ENCODE peak calls at places on chromosome 2, in five cellular contexts. H, P, B, O and A are unnamed samples.

GRCh38 chr2:226213717-226214116 is 585.9 kb downstream of the IRS1 start:
- DNase-seq in H (peak), O (no peak), P (no peak), B (no peak), A (no peak)

GRCh38 chr2:207632575-207633492 is 7.6 kb upstream of the METTL21A start:
- DNase-seq in B (no peak), H (peak), P (peak), O (no peak), A (no peak)

GRCh38 chr2:16773080-16773713 is 107.6 kb upstream of the CYRIA start:
- DNase-seq in P (peak), H (peak), B (no peak), O (no peak), A (no peak)

GRCh38 chr2:30030361-30030760 is 109.0 kb upstream of the ALK start:
- DNase-seq in P (peak), H (no peak), B (no peak), O (no peak), A (no peak)

GRCh38 chr2:136764397-136765255 is 719 bp upstream of the THSD7B start:
- DNase-seq in P (no peak), B (no peak), H (no peak), O (no peak), A (no peak)

GRCh38 chr2:96145028-96145939 is at the start of gene DUSP2:
- DNase-seq in B (peak), O (peak), H (peak), P (peak), A (peak)

GRCh38 chr2:164826293-164827243 is 15.1 kb downstream of the COBLL1 start:
- DNase-seq in B (peak), O (no peak), H (peak), P (peak), A (peak)

GRCh38 chr2:111022630-111023029 is 98.1 kb upstream of the BCL2L11 start:
- DNase-seq in P (no peak), H (no peak), B (no peak), O (no peak), A (no peak)

GRCh38 chr2:222249444-222249843 is 49.4 kb downstream of the PAX3 start:
- DNase-seq in H (no peak), O (no peak), P (no peak), B (no peak), A (no peak)

GRCh38 chr2:164882276-164882675 is 40.7 kb upstream of the COBLL1 start:
- DNase-seq in P (no peak), O (no peak), B (no peak), H (peak), A (no peak)

GRCh38 chr2:7661532-7661931 is 744.3 kb downstream of the RNF144A start:
- DNase-seq in P (no peak), B (no peak), H (no peak), O (no peak), A (no peak)

GRCh38 chr2:170255971-170256370 is 78.0 kb downstream of the MYO3B start:
- DNase-seq in B (no peak), O (no peak), H (peak), P (peak), A (no peak)

GRCh38 chr2:171317492-171318125 is 116.2 kb downstream of the METTL8 start:
- DNase-seq in H (peak), P (no peak), O (no peak), B (no peak), A (no peak)

GRCh38 chr2:199228887-199229819 is 228.6 kb downstream of the SATB2 start:
- DNase-seq in B (no peak), H (peak), O (no peak), P (peak), A (no peak)

GRCh38 chr2:218020966-218021535 is 18.3 kb upstream of the TNS1 start:
- DNase-seq in P (no peak), B (no peak), O (no peak), H (no peak), A (no peak)

GRCh38 chr2:30410217-30410616 is 36.8 kb upstream of the LCLAT1 start:
- DNase-seq in H (peak), O (no peak), B (no peak), P (peak), A (no peak)

GRCh38 chr2:231672617-231673347 is 35.5 kb upstream of the PTMA start:
- DNase-seq in B (peak), H (peak), P (peak), O (no peak), A (no peak)

GRCh38 chr2:119229716-119230115 is 6.1 kb downstream of the STEAP3 start:
- DNase-seq in O (no peak), B (no peak), H (no peak), P (no peak), A (no peak)

GRCh38 chr2:1556776-1557466 is 143.7 kb downstream of the TPO start:
- DNase-seq in H (peak), O (no peak), P (no peak), B (no peak), A (no peak)

GRCh38 chr2:46315103-46315890 is 18.1 kb downstream of the EPAS1 start:
- DNase-seq in P (peak), H (peak), O (no peak), B (peak), A (peak)

GRCh38 chr2:38702413-38702812 is 36.5 kb downstream of the GALM start:
- DNase-seq in H (peak), P (no peak), B (no peak), O (no peak), A (no peak)

GRCh38 chr2:175449616-175450015 is 268.1 kb upstream of the ATP5MC3 start:
- DNase-seq in B (no peak), H (no peak), P (no peak), O (no peak), A (no peak)

GRCh38 chr2:88329815-88330603 is 122.5 kb downstream of the FOXI3 start:
- DNase-seq in H (peak), P (peak), O (no peak), B (no peak), A (no peak)

GRCh38 chr2:13616656-13617055 is 899.9 kb downstream of the TRIB2 start:
- DNase-seq in H (no peak), P (no peak), O (no peak), B (no peak), A (no peak)

GRCh38 chr2:152322222-152322621 is 12.8 kb upstream of the FMNL2 start:
- DNase-seq in B (no peak), H (peak), P (no peak), O (no peak), A (no peak)

GRCh38 chr2:35033748-35034147 is 1321.8 kb upstream of the CRIM1 start:
- DNase-seq in O (no peak), H (no peak), B (no peak), P (no peak), A (no peak)